ENCODE peak calls at places on chromosomes 7 and 10, in six cellular contexts. F, H, Z, X, S and I are unnamed samples.
A peak's percentile ranks its signal among the peaks of the same experiment; 100 is the strongest.

GRCh38 chr10:5547934-5548660 is 23.3 kb downstream of the CALML3 start:
- DNase-seq in F (peak; percentile 49), H (peak; percentile 81), Z (no peak), X (no peak), S (peak; percentile 82), I (no peak)

GRCh38 chr7:106552645-106553445 is 108.1 kb downstream of the CCDC71L start:
- DNase-seq in F (no peak), H (no peak), Z (peak; percentile 97), X (no peak), S (no peak), I (no peak)

GRCh38 chr7:156999611-157000046 is 10.8 kb downstream of the MNX1 start:
- DNase-seq in F (no peak), H (no peak), Z (no peak), X (no peak), S (no peak), I (no peak)

GRCh38 chr7:55473935-55474334 is 98.4 kb downstream of the VOPP1 start:
- DNase-seq in F (no peak), H (no peak), Z (no peak), X (no peak), S (no peak), I (no peak)

GRCh38 chr10:5538446-5538845 is 13.7 kb downstream of the CALML3 start:
- DNase-seq in F (peak; percentile 70), H (no peak), Z (no peak), X (peak; percentile 47), S (peak; percentile 80), I (no peak)

GRCh38 chr7:88357295-88357694 is 50.6 kb upstream of the STEAP4 start:
- DNase-seq in F (peak; percentile 68), H (peak; percentile 51), Z (no peak), X (peak; percentile 2), S (peak; percentile 61), I (no peak)

GRCh38 chr7:143479055-143479766 is 1.5 kb downstream of the TAS2R41 start:
- DNase-seq in F (peak; percentile 81), H (no peak), Z (no peak), X (no peak), S (no peak), I (no peak)

GRCh38 chr7:106022193-106022821 is 59.2 kb downstream of the CDHR3 start:
- DNase-seq in F (no peak), H (no peak), Z (peak; percentile 74), X (no peak), S (no peak), I (no peak)

GRCh38 chr7:154914580-154915380 is 88.1 kb downstream of the PAXIP1 start:
- DNase-seq in F (peak; percentile 6), H (no peak), Z (no peak), X (no peak), S (no peak), I (peak; percentile 83)

GRCh38 chr7:26155531-26156375 is 3.8 kb downstream of the NFE2L3 start:
- DNase-seq in F (peak; percentile 81), H (no peak), Z (no peak), X (peak; percentile 44), S (peak; percentile 79), I (no peak)

GRCh38 chr10:116728526-116729096 is 13.8 kb downstream of the HSPA12A start:
- DNase-seq in F (no peak), H (no peak), Z (no peak), X (no peak), S (no peak), I (no peak)

GRCh38 chr10:772227-772637 is 82.8 kb upstream of the DIP2C start:
- DNase-seq in F (no peak), H (peak; percentile 36), Z (no peak), X (no peak), S (no peak), I (no peak)

GRCh38 chr7:48298779-48299178 is 127.5 kb downstream of the ABCA13 start:
- DNase-seq in F (peak; percentile 29), H (no peak), Z (no peak), X (no peak), S (peak; percentile 97), I (no peak)

DNA sequence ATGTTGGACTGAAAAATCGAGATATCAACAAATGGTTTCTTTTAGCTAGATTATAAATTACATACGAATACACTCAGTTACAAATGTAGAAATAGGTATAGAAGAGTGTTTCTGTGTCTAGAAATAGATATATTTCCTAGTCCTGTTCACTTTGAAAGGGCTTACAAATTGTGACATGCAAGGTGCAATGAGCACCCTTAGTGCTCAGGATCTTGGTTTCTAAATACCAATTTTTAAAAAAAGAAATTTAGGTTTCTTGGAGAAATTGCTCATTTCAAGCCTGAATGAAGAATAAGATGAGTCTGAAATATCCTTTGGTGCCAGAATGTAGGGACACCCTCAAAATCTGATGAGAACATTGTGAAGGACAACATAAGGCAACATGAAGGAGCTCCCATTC is 306.0 kb downstream of the CRPPA start:
- DNase-seq in F (no peak), H (no peak), Z (no peak), X (no peak), S (no peak), I (no peak)
- TF ChIP-seq CTCF in F (no peak), H (no peak), Z (no peak), X (no peak), S (no peak), I (no peak)

DNA sequence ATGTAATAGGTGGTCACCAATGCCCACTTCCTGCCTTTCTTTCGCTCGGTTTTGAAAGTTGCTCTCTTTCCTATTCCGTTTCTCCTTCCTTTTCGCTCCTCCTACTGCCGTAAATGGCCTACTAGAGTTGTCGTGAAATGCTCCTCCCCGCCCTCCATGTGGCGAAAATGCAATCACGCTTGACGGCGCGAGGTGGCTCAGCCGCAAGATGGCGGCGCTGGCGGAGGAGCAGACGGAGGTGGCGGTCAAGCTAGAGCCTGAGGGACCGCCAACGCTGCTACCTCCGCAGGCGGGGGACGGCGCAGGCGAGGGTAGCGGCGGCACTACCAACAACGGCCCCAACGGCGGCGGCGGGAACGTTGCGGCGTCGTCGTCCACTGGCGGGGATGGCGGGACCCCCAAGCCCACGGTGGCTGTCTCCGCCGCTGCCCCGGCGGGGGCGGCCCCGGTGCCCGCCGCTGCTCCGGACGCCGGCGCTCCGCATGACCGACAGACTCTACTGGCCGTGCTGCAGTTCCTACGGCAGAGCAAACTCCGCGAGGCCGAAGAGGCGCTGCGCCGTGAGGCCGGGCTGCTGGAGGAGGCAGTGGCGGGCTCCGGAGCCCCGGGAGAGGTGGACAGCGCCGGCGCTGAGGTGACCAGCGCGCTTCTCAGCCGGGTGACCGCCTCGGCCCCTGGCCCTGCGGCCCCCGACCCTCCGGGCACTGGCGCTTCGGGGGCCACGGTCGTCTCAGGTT is at the start of gene TAF5:
- DNase-seq in F (peak; percentile 97), H (peak; percentile 93), Z (peak; percentile 95), X (peak; percentile 97), S (peak; percentile 89), I (peak; percentile 96)
- TF ChIP-seq CTCF in F (no peak), H (no peak), Z (no peak), X (no peak), S (no peak), I (no peak)

GRCh38 chr10:97498076-97498840 is at the start of gene MMS19:
- DNase-seq in F (peak; percentile 100), H (peak; percentile 100), Z (peak; percentile 77), X (peak; percentile 99), S (peak; percentile 92), I (peak; percentile 100)
- TF ChIP-seq CTCF in F (no peak), H (no peak), Z (no peak), X (no peak), S (no peak), I (no peak)

GRCh38 chr10:48307584-48307983 is 1.1 kb downstream of the MAPK8 start:
- DNase-seq in F (no peak), H (no peak), Z (no peak), X (no peak), S (no peak), I (no peak)

GRCh38 chr10:48306870-48307531 is 524 bp downstream of the MAPK8 start:
- DNase-seq in F (peak; percentile 69), H (peak; percentile 79), Z (no peak), X (peak; percentile 41), S (no peak), I (no peak)

GRCh38 chr10:48306265-48306869 is at the start of gene MAPK8:
- DNase-seq in F (peak; percentile 95), H (peak; percentile 96), Z (peak; percentile 69), X (peak; percentile 87), S (peak; percentile 60), I (peak; percentile 96)

GRCh38 chr10:48305905-48306264 is 592 bp upstream of the MAPK8 start:
- DNase-seq in F (no peak), H (no peak), Z (no peak), X (no peak), S (no peak), I (no peak)

DNA sequence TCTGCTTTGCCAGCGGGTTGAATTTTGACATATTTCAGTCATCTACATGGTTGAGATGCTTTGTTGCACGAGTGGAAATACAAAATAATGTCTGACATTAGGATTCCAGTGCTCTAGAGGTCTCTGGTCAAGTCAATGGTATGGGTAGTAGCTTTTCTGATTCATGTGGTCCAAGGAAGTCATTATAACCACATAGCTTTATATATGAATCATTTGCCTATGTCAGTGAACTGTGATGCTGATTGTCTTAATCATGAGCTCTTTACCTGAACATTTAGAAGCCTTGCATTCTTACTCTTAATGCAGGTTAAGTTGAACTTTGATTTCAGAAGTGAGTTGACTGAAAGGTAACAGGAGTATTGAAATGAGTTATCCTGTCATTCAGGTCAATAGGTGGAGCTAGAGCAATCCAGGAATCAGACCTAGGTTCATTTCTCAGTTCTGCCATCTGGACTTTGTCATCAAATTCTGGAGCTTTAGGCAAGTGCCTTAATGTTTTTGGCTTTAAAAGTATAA is 3.3 kb downstream of the MAPK8 start:
- DNase-seq in F (peak; percentile 40), H (no peak), Z (no peak), X (peak; percentile 21), S (peak; percentile 83), I (no peak)
- TF ChIP-seq CTCF in F (no peak), H (no peak), Z (peak; percentile 64), X (no peak), S (peak; percentile 33), I (peak; percentile 20)

DNA sequence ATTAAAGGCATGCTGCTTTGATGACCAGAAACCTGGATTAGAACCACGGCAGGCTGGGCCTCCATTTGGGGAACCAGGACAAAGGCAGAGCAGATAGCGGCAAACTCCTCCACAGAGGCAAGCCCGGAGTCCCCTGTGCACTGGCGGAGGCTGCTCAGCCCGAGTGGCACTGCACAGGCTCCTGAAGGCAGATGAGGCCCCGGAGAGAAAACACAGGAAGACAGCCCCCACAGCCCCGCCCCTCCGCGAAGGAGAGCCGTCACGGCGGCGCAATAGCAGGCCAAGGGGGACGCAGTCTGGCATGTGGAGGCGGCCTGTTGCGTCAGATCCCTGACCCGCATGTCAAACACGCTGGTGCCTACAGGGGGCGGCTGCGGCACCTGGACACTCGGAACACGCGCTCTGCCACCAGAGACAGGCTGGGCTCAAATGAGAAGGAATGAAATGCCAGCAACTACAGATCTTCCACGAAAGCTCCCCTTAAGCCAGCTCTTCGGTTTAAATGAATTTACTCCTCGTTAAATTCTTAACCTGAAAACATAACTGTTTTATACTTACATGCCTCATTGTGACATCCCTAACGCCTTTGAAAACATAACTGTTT is 128.5 kb downstream of the MAD1L1 start:
- DNase-seq in F (peak; percentile 96), H (peak; percentile 90), Z (no peak), X (peak; percentile 93), S (peak; percentile 34), I (peak; percentile 89)
- TF ChIP-seq CTCF in F (peak; percentile 74), H (peak; percentile 78), Z (peak; percentile 37), X (peak; percentile 74), S (peak; percentile 76), I (peak; percentile 58)

DNA sequence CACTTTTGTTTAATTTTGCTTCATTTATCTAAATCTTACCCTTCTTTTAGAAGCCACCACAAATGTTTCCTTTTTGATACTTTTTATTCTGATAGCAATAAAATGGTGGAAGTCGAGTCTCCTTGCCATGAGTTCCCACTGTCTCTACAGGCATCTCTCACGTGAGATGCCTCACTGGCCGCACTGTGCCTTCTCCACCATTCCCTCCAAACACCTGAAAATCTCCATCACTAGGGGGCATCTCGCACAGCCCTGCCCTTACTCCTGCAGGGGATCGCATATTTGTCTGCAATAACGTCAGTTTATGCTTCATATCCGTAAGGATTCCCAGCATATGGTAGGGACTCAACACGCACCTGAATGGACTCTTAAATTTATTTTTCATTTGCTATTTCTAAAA is 56.3 kb upstream of the NCAPG2 start:
- DNase-seq in F (no peak), H (no peak), Z (no peak), X (no peak), S (no peak), I (no peak)
- TF ChIP-seq CTCF in F (peak; percentile 9), H (no peak), Z (peak; percentile 15), X (peak; percentile 17), S (peak; percentile 10), I (peak; percentile 40)